ENCODE peak calls at places on chromosomes 4 and X, in eight cellular contexts. N is uterus, K is psoas muscle, S is endodermal cell, Y is hepatocyte, X is PC-3, T is adrenal gland, O is pancreas. J is an unnamed sample.

GRCh38 chrX:40145001-40145631 is 47.4 kb upstream of the BCOR start:
- DNase-seq in N (no peak), K (peak; percentile 60), S (peak; percentile 90), Y (no peak), X (peak; percentile 21), T (no peak), O (no peak), J (no peak)

GRCh38 chr4:6316461-6317003 is 46.9 kb downstream of the WFS1 start:
- DNase-seq in N (no peak), K (no peak), S (no peak), Y (no peak), X (no peak), T (no peak), O (no peak), J (no peak)

GRCh38 chr4:56640907-56641493 is 40.1 kb downstream of the HOPX start:
- DNase-seq in N (no peak), K (no peak), S (no peak), Y (no peak), X (peak; percentile 9), T (no peak), O (no peak), J (no peak)

GRCh38 chrX:131723646-131724045 is 179.8 kb downstream of the OR13H1 start:
- DNase-seq in N (no peak), K (no peak), S (no peak), Y (no peak), X (no peak), T (no peak), O (no peak), J (peak; percentile 19)

GRCh38 chrX:145919400-145919799 is 101.8 kb downstream of the SLITRK2 start:
- DNase-seq in N (no peak), K (no peak), S (no peak), Y (no peak), X (no peak), T (no peak), O (no peak), J (no peak)

GRCh38 chr4:140305053-140305452 is 68.4 kb upstream of the SCOC start:
- DNase-seq in N (no peak), K (no peak), S (no peak), Y (peak; percentile 14), X (peak; percentile 42), T (no peak), O (no peak), J (no peak)

GRCh38 chr4:84418032-84418709 is 80.9 kb downstream of the NKX6-1 start:
- DNase-seq in N (no peak), K (no peak), S (no peak), Y (peak; percentile 27), X (no peak), T (no peak), O (peak; percentile 10), J (peak; percentile 30)

GRCh38 chr4:77159798-77160197 is 2.8 kb downstream of the CCNG2 start:
- DNase-seq in N (no peak), K (no peak), S (no peak), Y (no peak), X (no peak), T (no peak), O (no peak), J (no peak)

GRCh38 chrX:20116575-20117240 is at the start of gene MAP7D2:
- DNase-seq in N (no peak), K (no peak), S (peak; percentile 67), Y (peak; percentile 16), X (no peak), T (no peak), O (no peak), J (no peak)

GRCh38 chr4:159451006-159451405 is 348.1 kb downstream of the RAPGEF2 start:
- DNase-seq in N (no peak), K (no peak), S (no peak), Y (no peak), X (peak; percentile 20), T (no peak), O (no peak), J (no peak)

GRCh38 chr4:159360549-159360948 is 257.7 kb downstream of the RAPGEF2 start:
- DNase-seq in N (no peak), K (no peak), S (no peak), Y (no peak), X (peak; percentile 67), T (no peak), O (no peak), J (no peak)

GRCh38 chr4:167955006-167955405 is 137.3 kb upstream of the ANXA10 start:
- DNase-seq in N (no peak), K (no peak), S (no peak), Y (no peak), X (no peak), T (no peak), O (no peak), J (no peak)

GRCh38 chr4:87058272-87059073 is 123.7 kb downstream of the AFF1 start:
- DNase-seq in N (no peak), K (no peak), S (peak; percentile 86), Y (peak; percentile 39), X (peak; percentile 70), T (no peak), O (no peak), J (peak; percentile 28)

GRCh38 chr4:26267087-26267486 is 53.7 kb upstream of the RBPJ start:
- DNase-seq in N (peak; percentile 72), K (peak; percentile 77), S (no peak), Y (peak; percentile 19), X (no peak), T (peak; percentile 19), O (peak; percentile 18), J (no peak)

GRCh38 chr4:111323916-111324315 is 701.0 kb upstream of the PITX2 start:
- DNase-seq in N (no peak), K (no peak), S (no peak), Y (no peak), X (no peak), T (no peak), O (no peak), J (no peak)

GRCh38 chr4:48058620-48059530 is 42.3 kb downstream of the NIPAL1 start:
- DNase-seq in N (no peak), K (no peak), S (no peak), Y (no peak), X (no peak), T (no peak), O (no peak), J (no peak)

GRCh38 chr4:185792384-185793146 is 19.4 kb downstream of the SORBS2 start:
- DNase-seq in N (no peak), K (no peak), S (no peak), Y (peak; percentile 18), X (peak; percentile 85), T (no peak), O (no peak), J (no peak)

GRCh38 chr4:14218641-14219040 is 591.1 kb upstream of the BOD1L1 start:
- DNase-seq in N (no peak), K (no peak), S (no peak), Y (peak; percentile 26), X (no peak), T (no peak), O (peak; percentile 5), J (no peak)

GRCh38 chrX:153828308-153828707 is 2.0 kb downstream of the PDZD4 start:
- DNase-seq in N (no peak), K (no peak), S (no peak), Y (no peak), X (no peak), T (no peak), O (no peak), J (no peak)

GRCh38 chrX:51487960-51488267 is 8.5 kb downstream of the NUDT11 start:
- DNase-seq in N (no peak), K (no peak), S (no peak), Y (no peak), X (no peak), T (no peak), O (no peak), J (no peak)

GRCh38 chrX:24080670-24081069 is 25.9 kb downstream of the EIF2S3 start:
- DNase-seq in N (no peak), K (no peak), S (no peak), Y (no peak), X (no peak), T (no peak), O (no peak), J (no peak)

GRCh38 chr4:87151730-87152129 is 68.7 kb downstream of the KLHL8 start:
- DNase-seq in N (no peak), K (no peak), S (no peak), Y (peak; percentile 42), X (peak; percentile 51), T (no peak), O (no peak), J (no peak)

GRCh38 chr4:110630621-110631402 is 7.9 kb upstream of the PITX2 start:
- DNase-seq in N (no peak), K (no peak), S (peak; percentile 83), Y (no peak), X (no peak), T (no peak), O (no peak), J (no peak)

GRCh38 chrX:153495362-153495751 is 577 bp downstream of the BGN start:
- DNase-seq in N (peak; percentile 37), K (no peak), S (no peak), Y (peak; percentile 46), X (no peak), T (no peak), O (no peak), J (peak; percentile 75)

GRCh38 chrX:63754860-63755579 is 30.0 kb downstream of the ARHGEF9 start:
- DNase-seq in N (peak; percentile 89), K (peak; percentile 95), S (peak; percentile 94), Y (peak; percentile 92), X (peak; percentile 90), T (peak; percentile 94), O (peak; percentile 86), J (peak; percentile 90)

DNA sequence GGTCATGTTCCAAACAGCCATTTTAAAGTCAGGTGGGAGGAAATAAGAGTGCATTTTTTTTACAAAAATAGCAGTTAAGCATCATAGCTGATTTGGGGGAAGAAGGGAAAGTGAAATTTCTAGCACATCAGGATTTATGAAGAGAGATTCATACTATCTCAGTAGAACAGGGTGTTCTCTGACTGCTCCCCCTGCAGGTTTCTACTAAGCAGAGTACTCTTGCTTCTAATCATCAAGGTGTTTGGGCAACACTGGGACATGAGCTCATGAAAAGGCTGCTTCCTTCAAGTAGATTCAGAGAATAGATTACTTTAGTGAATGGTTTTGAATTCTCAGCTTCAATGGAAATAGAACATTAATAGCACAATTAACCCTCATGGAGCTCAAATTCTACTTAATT is 591.4 kb upstream of the PCDH10 start:
- DNase-seq in N (no peak), K (no peak), S (no peak), Y (peak; percentile 28), X (peak; percentile 13), T (no peak), O (no peak), J (no peak)
- TF ChIP-seq CTCF in N (no peak), K (no peak), S (peak; percentile 80), Y (peak; percentile 16), X (no peak), T (no peak), O (no peak), J (peak; percentile 64)

GRCh38 chr4:73055241-73055897 is 14.1 kb downstream of the COX18 start:
- DNase-seq in N (no peak), K (no peak), S (no peak), Y (no peak), X (no peak), T (no peak), O (no peak), J (no peak)
- H3K36me3 ChIP-seq in N (no peaks in the 10 kb centered on the region), K (peaks cover 66% of the 10 kb centered on the region), S (peaks cover 45% of the 10 kb centered on the region), Y (no peaks in the 10 kb centered on the region), X (peaks cover 24% of the 10 kb centered on the region), T (no peaks in the 10 kb centered on the region), O (peaks cover 33% of the 10 kb centered on the region), J (peaks cover 30% of the 10 kb centered on the region)

GRCh38 chr4:88753658-88754431 is 56.2 kb upstream of the NAP1L5 start:
- DNase-seq in N (no peak), K (no peak), S (no peak), Y (no peak), X (no peak), T (no peak), O (no peak), J (no peak)
- H3K4me1 ChIP-seq in N (no peaks in the 10 kb centered on the region), K (peaks cover 16% of the 10 kb centered on the region), S (peaks cover 7% of the 10 kb centered on the region), Y (peaks cover 19% of the 10 kb centered on the region), X (peaks cover 29% of the 10 kb centered on the region), T (peaks cover 9% of the 10 kb centered on the region), O (peaks cover 34% of the 10 kb centered on the region), J (peaks cover 8% of the 10 kb centered on the region)

GRCh38 chr4:188971125-188971524 is 831.9 kb downstream of the TRIML1 start:
- DNase-seq in N (no peak), K (no peak), S (no peak), Y (no peak), X (peak; percentile 38), T (no peak), O (no peak), J (no peak)
- TF ChIP-seq CTCF in N (no peak), K (no peak), S (peak; percentile 60), Y (peak; percentile 10), X (peak; percentile 54), T (peak; percentile 32), O (no peak), J (peak; percentile 24)

J was measured in BE2C.